ENCODE peak calls at places on chromosomes 4 and X, in nine cellular contexts. Z, V, X, E, S, G, C, O and B are unnamed samples.

GRCh38 chr4:76782837-76783236 is 115.1 kb downstream of the SOWAHB start:
- DNase-seq in C (peak; percentile 73), E (peak; percentile 71), V (peak; percentile 80), S (no peak), X (no peak), O (no peak), Z (no peak), G (no peak), B (no peak)

GRCh38 chrX:9729161-9729885 is 36.3 kb downstream of the GPR143 start:
- DNase-seq in Z (no peak), S (no peak), O (no peak), E (peak; percentile 10), G (no peak), X (no peak), C (no peak), V (no peak), B (no peak)

GRCh38 chrX:130834830-130835229 is 68.2 kb downstream of the ENOX2 start:
- DNase-seq in C (no peak), Z (no peak), G (no peak), E (no peak), V (no peak), O (no peak), S (no peak), X (no peak), B (no peak)

GRCh38 chr4:7295917-7296660 is 103.8 kb downstream of the SORCS2 start:
- DNase-seq in O (peak; percentile 43), G (no peak), Z (no peak), S (no peak), X (no peak), V (peak; percentile 43), C (peak; percentile 39), E (no peak), B (peak; percentile 40)

GRCh38 chr4:70759627-70760026 is 37.9 kb downstream of the RUFY3 start:
- DNase-seq in O (no peak), G (no peak), S (no peak), X (no peak), C (no peak), V (peak; percentile 27), E (no peak), Z (no peak), B (no peak)

GRCh38 chr4:137993232-137993631 is 248.9 kb downstream of the SLC7A11 start:
- DNase-seq in G (no peak), X (no peak), S (no peak), O (no peak), V (no peak), Z (no peak), C (no peak), E (no peak), B (no peak)

GRCh38 chrX:10175317-10175871 is 18.6 kb downstream of the CLCN4 start:
- DNase-seq in C (peak; percentile 68), S (no peak), Z (no peak), V (peak; percentile 62), G (no peak), E (no peak), O (no peak), X (no peak), B (no peak)

GRCh38 chrX:93673869-93674271 is at the start of gene FAM133A:
- DNase-seq in C (peak; percentile 34), G (no peak), V (peak; percentile 19), O (no peak), E (peak; percentile 6), S (peak; percentile 45), Z (no peak), X (no peak), B (no peak)

GRCh38 chr4:124931050-124931449 is 218.5 kb upstream of the ANKRD50 start:
- DNase-seq in X (no peak), O (no peak), Z (no peak), C (peak; percentile 50), E (no peak), S (no peak), V (peak; percentile 67), G (no peak), B (no peak)

GRCh38 chrX:47540754-47541538 is 20.1 kb upstream of the ARAF start:
- DNase-seq in X (no peak), G (peak; percentile 56), C (peak; percentile 94), V (peak; percentile 91), E (peak; percentile 75), O (peak; percentile 55), Z (no peak), S (peak; percentile 67), B (peak; percentile 53)

GRCh38 chrX:20965270-20966044 is 408.8 kb upstream of the CNKSR2 start:
- DNase-seq in X (no peak), G (no peak), C (no peak), S (no peak), V (no peak), O (peak; percentile 14), Z (no peak), E (no peak), B (no peak)

GRCh38 chr4:56742080-56742871 is 61.2 kb upstream of the HOPX start:
- DNase-seq in Z (no peak), C (peak; percentile 34), S (no peak), G (no peak), X (no peak), E (no peak), O (no peak), V (peak; percentile 14), B (no peak)

GRCh38 chr4:179751669-179752068 is 2309.4 kb upstream of the AGA start:
- DNase-seq in E (no peak), Z (no peak), V (no peak), O (no peak), G (no peak), S (peak; percentile 9), X (no peak), C (no peak), B (no peak)

GRCh38 chr4:128461300-128462103 is 173.9 kb upstream of the PGRMC2 start:
- DNase-seq in O (peak; percentile 1), X (no peak), E (peak; percentile 53), G (no peak), V (peak; percentile 87), Z (no peak), S (no peak), C (peak; percentile 82), B (no peak)

GRCh38 chr4:90816754-90817153 is 689.6 kb downstream of the CCSER1 start:
- DNase-seq in S (no peak), O (no peak), E (no peak), X (no peak), V (no peak), Z (no peak), G (no peak), C (no peak), B (no peak)

GRCh38 chrX:82141942-82142341 is 940.0 kb downstream of the SH3BGRL start:
- DNase-seq in S (no peak), O (no peak), G (no peak), C (no peak), V (no peak), X (peak; percentile 12), Z (no peak), E (no peak), B (no peak)

GRCh38 chr4:55503164-55503563 is 43.5 kb downstream of the CLOCK start:
- DNase-seq in O (no peak), S (no peak), G (no peak), Z (no peak), E (peak; percentile 23), V (peak; percentile 63), X (no peak), C (peak; percentile 62), B (no peak)

GRCh38 chr4:19936471-19936870 is 315.2 kb upstream of the SLIT2 start:
- DNase-seq in S (no peak), G (peak; percentile 18), Z (no peak), V (peak; percentile 64), C (peak; percentile 72), X (no peak), O (no peak), E (peak; percentile 67), B (no peak)

GRCh38 chr4:76301068-76301774 is 5.3 kb upstream of the STBD1 start:
- DNase-seq in S (peak; percentile 19), G (peak; percentile 86), C (peak; percentile 48), V (peak; percentile 64), E (peak; percentile 61), Z (no peak), X (no peak), O (peak; percentile 59), B (no peak)

GRCh38 chr4:184857446-184858121 is 31.8 kb upstream of the ACSL1 start:
- DNase-seq in O (no peak), S (no peak), G (no peak), X (no peak), E (no peak), V (no peak), C (no peak), Z (no peak), B (no peak)

GRCh38 chr4:29553842-29554241 is 1166.3 kb upstream of the PCDH7 start:
- DNase-seq in V (no peak), C (no peak), O (no peak), Z (no peak), E (no peak), X (no peak), S (no peak), G (no peak), B (no peak)

GRCh38 chrX:10597871-10598270 is 22.5 kb downstream of the MID1 start:
- DNase-seq in C (peak; percentile 44), S (no peak), E (no peak), G (peak; percentile 11), X (no peak), Z (no peak), O (no peak), V (no peak), B (peak; percentile 48)

GRCh38 chr4:136156947-136157346 is 1375.3 kb downstream of the PCDH18 start:
- DNase-seq in C (no peak), O (no peak), E (no peak), V (no peak), G (no peak), X (no peak), S (no peak), Z (no peak), B (no peak)

GRCh38 chr4:7402526-7402925 is 32.2 kb downstream of the PSAPL1 start:
- DNase-seq in Z (no peak), V (no peak), E (no peak), C (no peak), O (no peak), G (no peak), X (no peak), S (no peak), B (no peak)

GRCh38 chr4:167014944-167015343 is 219.3 kb downstream of the SPOCK3 start:
- DNase-seq in Z (no peak), E (no peak), G (no peak), X (no peak), O (no peak), S (no peak), C (no peak), V (no peak), B (no peak)

GRCh38 chr4:137531121-137531520 is 1.2 kb downstream of the PCDH18 start:
- DNase-seq in V (peak; percentile 84), S (no peak), G (no peak), O (no peak), Z (no peak), X (no peak), C (peak; percentile 68), E (no peak), B (no peak)

GRCh38 chrX:41116948-41117347 is 31.7 kb downstream of the USP9X start:
- DNase-seq in C (no peak), S (no peak), X (no peak), G (no peak), Z (no peak), O (no peak), V (peak; percentile 4), E (no peak), B (no peak)

GRCh38 chr4:54400802-54401201 is 171.7 kb downstream of the PDGFRA start:
- DNase-seq in G (peak; percentile 85), O (no peak), Z (no peak), X (no peak), S (no peak), C (peak; percentile 83), E (peak; percentile 61), V (peak; percentile 75), B (peak; percentile 8)

GRCh38 chr4:153528705-153529493 is 62.7 kb downstream of the TMEM131L start:
- DNase-seq in G (no peak), S (no peak), Z (peak; percentile 34), E (no peak), V (no peak), X (no peak), C (no peak), O (no peak), B (no peak)

GRCh38 chr4:61517144-61517543 is 317.0 kb downstream of the ADGRL3 start:
- DNase-seq in Z (no peak), G (no peak), S (no peak), C (no peak), V (no peak), O (peak; percentile 56), X (no peak), E (no peak), B (peak; percentile 59)